ENCODE peak calls at places on chromosomes 2 and 18, in four cellular contexts. V is NCI-H1105 treated with DMSO at 0.1 percent for 48 hours, E is A172, G is HT-29. R is an unnamed sample.

GRCh38 chr2:5696351-5696740 is 4.2 kb downstream of the SOX11 start:
- DNase-seq in V (peak), E (peak), G (no peak), R (no peak)

GRCh38 chr2:61993422-61994024 is 88.0 kb downstream of the COMMD1 start:
- DNase-seq in V (peak), E (peak), G (peak), R (peak)

GRCh38 chr2:34365937-34366336 is 766.8 kb upstream of the FAM98A start:
- DNase-seq in V (no peak), E (no peak), G (no peak), R (no peak)

GRCh38 chr2:101946372-101946771 is 45.4 kb upstream of the IL1R2 start:
- DNase-seq in V (no peak), E (no peak), G (no peak), R (no peak)

GRCh38 chr2:208222351-208222750 is 32.5 kb downstream of the IDH1 start:
- DNase-seq in V (no peak), E (peak), G (no peak), R (peak)

GRCh38 chr2:204027105-204027504 is 90.5 kb downstream of the ICOS start:
- DNase-seq in V (peak), E (peak), G (no peak), R (no peak)

GRCh38 chr2:15559379-15559778 is 1.8 kb downstream of the NBAS start:
- DNase-seq in V (no peak), E (no peak), G (no peak), R (no peak)

GRCh38 chr2:239792649-239793010 is 232.5 kb downstream of the NDUFA10 start:
- DNase-seq in V (no peak), E (no peak), G (no peak), R (no peak)

GRCh38 chr2:199468561-199469513 is 11.1 kb upstream of the SATB2 start:
- DNase-seq in V (no peak), E (no peak), G (no peak), R (no peak)

GRCh38 chr2:96832401-96832750 is 11.4 kb downstream of the ANKRD23 start:
- DNase-seq in V (no peak), E (no peak), G (no peak), R (no peak)

GRCh38 chr2:196244516-196244915 is 73.1 kb upstream of the STK17B start:
- DNase-seq in V (no peak), E (no peak), G (no peak), R (no peak)

GRCh38 chr2:96556441-96557330 is 20.1 kb downstream of the ARID5A start:
- DNase-seq in V (no peak), E (peak), G (peak), R (no peak)

GRCh38 chr2:86360781-86361180 is 23.4 kb upstream of the REEP1 start:
- DNase-seq in V (no peak), E (no peak), G (no peak), R (no peak)

GRCh38 chr18:66990909-66991308 is 387.0 kb upstream of the CDH19 start:
- DNase-seq in V (no peak), E (no peak), G (no peak), R (peak)

GRCh38 chr18:54710519-54711281 is 117.6 kb upstream of the RAB27B start:
- DNase-seq in V (no peak), E (no peak), G (no peak), R (no peak)

GRCh38 chr2:158232476-158232875 is 130.8 kb downstream of the UPP2 start:
- DNase-seq in V (no peak), E (peak), G (peak), R (peak)

R was measured in SK-MEL-5.